ENCODE peak calls at places on chromosomes 6 and 20, in five cellular contexts. R, L, J, Q and Y are unnamed samples. For H3K4me1, the result is how much of the 10 kb centered on the place peaks cover.

GRCh38 chr6:130885392-130886192 is 58.4 kb downstream of the SMLR1 start:
- DNase-seq in R (peak), L (no peak), J (peak), Q (peak), Y (peak)

GRCh38 chr6:133635447-133635846 is 253.5 kb upstream of the TCF21 start:
- DNase-seq in R (no peak), L (no peak), J (no peak), Q (no peak), Y (no peak)

GRCh38 chr6:166575190-166575589 is 11.3 kb downstream of the RAMACL start:
- DNase-seq in R (no peak), L (no peak), J (peak), Q (no peak), Y (peak)

GRCh38 chr6:7087491-7087979 is 20.2 kb upstream of the RREB1 start:
- DNase-seq in R (no peak), L (no peak), J (no peak), Q (no peak), Y (no peak)

GRCh38 chr6:30981942-30982772 is 1.4 kb upstream of the MUC21 start:
- DNase-seq in R (peak), L (no peak), J (peak), Q (peak), Y (peak)

GRCh38 chr20:32731882-32732266 is 11.4 kb downstream of the COMMD7 start:
- DNase-seq in R (peak), L (no peak), J (no peak), Q (peak), Y (no peak)

GRCh38 chr6:37648465-37649330 is 49.0 kb downstream of the MDGA1 start:
- DNase-seq in R (no peak), L (peak), J (no peak), Q (no peak), Y (peak)

GRCh38 chr6:104182811-104183210 is 676.9 kb downstream of the HACE1 start:
- DNase-seq in R (no peak), L (no peak), J (no peak), Q (no peak), Y (no peak)

GRCh38 chr20:13744403-13744802 is 40.3 kb downstream of the ESF1 start:
- DNase-seq in R (no peak), L (no peak), J (no peak), Q (no peak), Y (no peak)

GRCh38 chr20:1934578-1935573 is 39.7 kb downstream of the SIRPA start:
- DNase-seq in R (no peak), L (peak), J (peak), Q (no peak), Y (peak)

GRCh38 chr6:132202569-132202968 is 198.7 kb downstream of the MOXD1 start:
- DNase-seq in R (no peak), L (no peak), J (no peak), Q (no peak), Y (no peak)

GRCh38 chr20:47915495-47915894 is 130.2 kb upstream of the SULF2 start:
- DNase-seq in R (no peak), L (no peak), J (no peak), Q (no peak), Y (no peak)

GRCh38 chr20:54174452-54175175 is 828 bp upstream of the CYP24A1 start:
- DNase-seq in R (peak), L (no peak), J (no peak), Q (peak), Y (no peak)

GRCh38 chr6:81485395-81485794 is 267.1 kb downstream of the TENT5A start:
- DNase-seq in R (no peak), L (no peak), J (no peak), Q (no peak), Y (no peak)

GRCh38 chr20:57922701-57923100 is 212.9 kb upstream of the PMEPA1 start:
- DNase-seq in R (no peak), L (no peak), J (no peak), Q (no peak), Y (no peak)

GRCh38 chr6:31797607-31798006 is 2.1 kb upstream of the VARS1 start:
- DNase-seq in R (no peak), L (no peak), J (no peak), Q (no peak), Y (no peak)

GRCh38 chr6:56246544-56246940 is 838 bp downstream of the COL21A1 start:
- DNase-seq in R (no peak), L (no peak), J (no peak), Q (no peak), Y (no peak)

GRCh38 chr6:2215342-2215741 is 30.1 kb downstream of the GMDS start:
- DNase-seq in R (no peak), L (no peak), J (no peak), Q (no peak), Y (no peak)

GRCh38 chr20:3242167-3242692 is 3.2 kb upstream of the SLC4A11 start:
- DNase-seq in R (peak), L (no peak), J (no peak), Q (peak), Y (no peak)

GRCh38 chr6:56714982-56715456 is 72.3 kb upstream of the DST start:
- DNase-seq in R (peak), L (no peak), J (no peak), Q (peak), Y (no peak)

GRCh38 chr6:21348462-21349195 is 244.9 kb upstream of the SOX4 start:
- DNase-seq in R (peak), L (no peak), J (peak), Q (no peak), Y (no peak)

GRCh38 chr6:159701413-159701999 is 8.5 kb upstream of the SOD2 start:
- DNase-seq in R (peak), L (no peak), J (peak), Q (peak), Y (no peak)

GRCh38 chr20:40966516-40967185 is 62.0 kb upstream of the TOP1 start:
- DNase-seq in R (no peak), L (no peak), J (no peak), Q (no peak), Y (no peak)

GRCh38 chr20:37353285-37353849 is 7.4 kb downstream of the SRC start:
- DNase-seq in R (no peak), L (no peak), J (no peak), Q (no peak), Y (no peak)

GRCh38 chr6:33699739-33700138 is 11.8 kb downstream of the UQCC2 start:
- DNase-seq in R (no peak), L (no peak), J (no peak), Q (no peak), Y (no peak)

GRCh38 chr20:58102744-58103516 is 125.5 kb downstream of the ANKRD60 start:
- DNase-seq in R (no peak), L (no peak), J (no peak), Q (no peak), Y (no peak)

GRCh38 chr20:17525650-17526049 is 5.5 kb downstream of the BFSP1 start:
- DNase-seq in R (peak), L (no peak), J (no peak), Q (peak), Y (no peak)

GRCh38 chr6:107564223-107564855 is 74.4 kb downstream of the SOBP start:
- DNase-seq in R (no peak), L (no peak), J (no peak), Q (no peak), Y (no peak)

GRCh38 chr6:47919875-47920274 is 138.0 kb downstream of the OPN5 start:
- DNase-seq in R (no peak), L (no peak), J (no peak), Q (no peak), Y (no peak)

GRCh38 chr6:153210083-153210482 is 79.0 kb upstream of the RGS17 start:
- DNase-seq in R (no peak), L (no peak), J (no peak), Q (no peak), Y (no peak)

GRCh38 chr6:168885741-168886140 is 367.9 kb downstream of the THBS2 start:
- DNase-seq in R (no peak), L (no peak), J (no peak), Q (no peak), Y (no peak)

GRCh38 chr20:50541606-50542041 is 31.4 kb downstream of the PTPN1 start:
- DNase-seq in R (no peak), L (no peak), J (no peak), Q (no peak), Y (no peak)

GRCh38 chr6:16420715-16421461 is 182.5 kb downstream of the GMPR start:
- DNase-seq in R (no peak), L (no peak), J (no peak), Q (no peak), Y (no peak)

GRCh38 chr20:44784688-44785087 is 25.7 kb downstream of the RIMS4 start:
- DNase-seq in R (no peak), L (no peak), J (no peak), Q (no peak), Y (no peak)

GRCh38 chr6:28353981-28354676 is 4.4 kb downstream of the ZKSCAN3 start:
- DNase-seq in R (peak), L (no peak), J (peak), Q (no peak), Y (no peak)
- TF ChIP-seq POLR2A in R (no peak), L (no peak), J (peak), Q (no peak), Y (no peak)

DNA sequence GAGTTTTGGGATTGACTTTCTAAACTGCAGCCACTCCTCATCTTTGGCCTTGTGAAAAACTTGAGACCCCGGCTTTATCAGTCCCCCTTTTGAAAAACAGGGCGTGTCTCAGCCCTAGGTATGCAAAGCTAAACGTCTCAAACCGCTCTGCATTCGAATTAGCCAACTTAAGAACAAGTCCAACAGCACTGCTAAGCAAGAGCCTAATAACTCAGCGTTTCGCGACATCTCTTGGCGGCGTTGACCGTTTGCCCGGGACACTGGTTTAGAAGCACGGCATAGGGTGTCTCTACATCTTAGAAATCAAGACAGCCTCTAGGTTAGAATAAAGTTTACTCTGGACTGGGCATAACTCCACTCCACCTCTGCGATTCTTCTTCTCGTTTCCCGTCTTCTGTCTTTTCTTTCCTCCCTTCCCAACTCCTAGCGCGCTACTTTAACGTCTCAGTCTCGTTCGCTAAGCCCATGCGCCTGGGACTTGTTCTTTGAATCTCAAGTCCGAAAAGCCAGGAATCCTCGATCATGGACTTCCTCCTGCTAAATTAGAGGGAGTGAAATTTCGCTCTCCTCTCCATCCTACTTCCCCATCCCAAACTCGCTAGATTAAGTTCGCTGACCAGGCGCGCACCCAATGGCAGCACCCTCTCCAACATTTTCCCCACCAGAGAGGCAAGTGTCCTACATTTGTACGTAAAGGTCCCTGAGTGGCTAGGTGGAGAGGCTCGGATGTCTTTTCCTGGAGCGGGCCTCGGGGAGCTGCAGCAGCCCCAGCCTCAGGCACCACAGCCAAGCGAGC is 10.5 kb upstream of the TFAP2A start:
- DNase-seq in R (no peak), L (no peak), J (no peak), Q (no peak), Y (no peak)
- H3K4me1 ChIP-seq in R (under half), L (half or more), J (under half), Q (under half), Y (under half)

GRCh38 chr6:38943964-38944363 is 104.6 kb upstream of the GLP1R start:
- DNase-seq in R (peak), L (no peak), J (no peak), Q (no peak), Y (no peak)
- TF ChIP-seq POLR2A in R (no peak), L (no peak), J (no peak), Q (no peak), Y (no peak)

GRCh38 chr6:45981046-45981445 is 34.6 kb downstream of the CLIC5 start:
- DNase-seq in R (no peak), L (no peak), J (no peak), Q (no peak), Y (no peak)

GRCh38 chr6:45982280-45983036 is 33.2 kb downstream of the CLIC5 start:
- DNase-seq in R (no peak), L (no peak), J (no peak), Q (no peak), Y (no peak)

GRCh38 chr6:45985026-45985425 is 30.6 kb downstream of the CLIC5 start:
- DNase-seq in R (no peak), L (no peak), J (no peak), Q (no peak), Y (no peak)

GRCh38 chr6:45984347-45984746 is 31.3 kb downstream of the CLIC5 start:
- DNase-seq in R (no peak), L (no peak), J (no peak), Q (no peak), Y (no peak)

GRCh38 chr6:45983041-45983440 is 32.6 kb downstream of the CLIC5 start:
- DNase-seq in R (no peak), L (no peak), J (no peak), Q (no peak), Y (no peak)
- H3K4me1 ChIP-seq in R (under half), L (under half), J (under half), Q (under half), Y (under half)